ENCODE peak calls at places on chromosomes 1 and 21, in five cellular contexts. H is cardiac fibroblast, T is GM23338, L is K562, X is kidney epithelial cell. Z is an unnamed sample.

GRCh38 chr1:187987236-187987776 is 1158.6 kb downstream of the PLA2G4A start:
- DNase-seq in H (no peak), T (no peak), L (no peak), X (no peak), Z (no peak)

GRCh38 chr1:83960669-83961277 is 38.2 kb downstream of the TTLL7 start:
- DNase-seq in H (peak; percentile 50), T (no peak), L (no peak), X (no peak), Z (peak; percentile 33)

GRCh38 chr1:100943533-100943932 is 47.6 kb downstream of the SLC30A7 start:
- DNase-seq in H (peak; percentile 29), T (no peak), L (no peak), X (no peak), Z (peak; percentile 24)

GRCh38 chr1:12380316-12381249 is 150.8 kb downstream of the VPS13D start:
- DNase-seq in H (no peak), T (no peak), L (no peak), X (no peak), Z (no peak)

GRCh38 chr1:156160744-156161181 is 7.4 kb downstream of the SEMA4A start:
- DNase-seq in H (peak; percentile 53), T (peak; percentile 91), L (peak; percentile 98), X (no peak), Z (peak; percentile 70)

GRCh38 chr1:202165267-202165941 is 5.0 kb upstream of the PTPN7 start:
- DNase-seq in H (no peak), T (peak; percentile 43), L (peak; percentile 77), X (no peak), Z (no peak)

GRCh38 chr1:221032616-221033342 is 153.5 kb downstream of the HLX start:
- DNase-seq in H (peak; percentile 30), T (no peak), L (no peak), X (no peak), Z (peak; percentile 53)

GRCh38 chr1:33634806-33635205 is 162.4 kb downstream of the ZSCAN20 start:
- DNase-seq in H (peak; percentile 33), T (peak; percentile 87), L (peak; percentile 68), X (no peak), Z (peak; percentile 20)

GRCh38 chr21:32826317-32827167 is 55.0 kb upstream of the PAXBP1 start:
- DNase-seq in H (peak; percentile 79), T (peak; percentile 81), L (peak; percentile 38), X (no peak), Z (peak; percentile 80)

GRCh38 chr1:247330548-247331171 is 1.0 kb downstream of the ZNF496 start:
- DNase-seq in H (no peak), T (peak; percentile 32), L (no peak), X (no peak), Z (no peak)

GRCh38 chr21:31879251-31879650 is 6.4 kb downstream of the HUNK start:
- DNase-seq in H (no peak), T (no peak), L (no peak), X (no peak), Z (no peak)

GRCh38 chr1:34267326-34267725 is 90.6 kb downstream of the C1orf94 start:
- DNase-seq in H (no peak), T (no peak), L (no peak), X (no peak), Z (no peak)

GRCh38 chr21:41098076-41098475 is 69.9 kb upstream of the BACE2 start:
- DNase-seq in H (no peak), T (no peak), L (no peak), X (no peak), Z (no peak)

GRCh38 chr1:9618912-9619679 is 30.4 kb downstream of the TMEM201 start:
- DNase-seq in H (no peak), T (no peak), L (no peak), X (no peak), Z (no peak)

GRCh38 chr1:193417945-193418744 is 231.7 kb upstream of the B3GALT2 start:
- DNase-seq in H (peak; percentile 67), T (no peak), L (no peak), X (no peak), Z (peak; percentile 53)

GRCh38 chr1:54275349-54275748 is 75.4 kb downstream of the MRPL37 start:
- DNase-seq in H (peak; percentile 43), T (no peak), L (no peak), X (no peak), Z (peak; percentile 66)

GRCh38 chr1:54273092-54273836 is 73.3 kb downstream of the MRPL37 start:
- DNase-seq in H (peak; percentile 43), T (peak; percentile 72), L (peak; percentile 69), X (peak; percentile 87), Z (peak; percentile 72)

GRCh38 chr1:54273837-54274192 is 73.8 kb downstream of the MRPL37 start:
- DNase-seq in H (no peak), T (peak; percentile 50), L (peak; percentile 94), X (no peak), Z (no peak)

GRCh38 chr1:54274881-54275280 is 74.9 kb downstream of the MRPL37 start:
- DNase-seq in H (no peak), T (no peak), L (no peak), X (no peak), Z (no peak)

DNA sequence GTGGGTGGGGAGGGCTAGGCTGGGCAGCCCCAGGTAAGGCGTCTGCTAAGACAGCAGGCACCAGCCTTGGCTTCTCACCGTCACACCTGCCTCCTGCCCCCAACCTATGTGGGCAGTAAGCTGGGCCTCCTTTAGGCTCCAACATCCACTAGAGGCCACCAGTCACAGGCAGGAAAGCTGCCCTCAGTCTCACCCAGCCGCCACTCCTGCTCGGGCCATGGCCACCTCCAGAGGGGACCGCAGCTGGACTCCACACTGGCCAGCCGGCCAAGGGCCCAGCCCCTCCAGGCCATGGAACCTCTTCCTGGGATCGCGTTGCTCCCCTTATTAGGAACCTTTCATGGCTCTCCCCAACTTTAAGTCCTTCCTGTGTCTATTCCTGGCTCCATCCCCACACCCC is 74.5 kb downstream of the MRPL37 start:
- DNase-seq in H (no peak), T (no peak), L (no peak), X (no peak), Z (no peak)
- TF ChIP-seq CTCF in H (no peak), T (peak; percentile 42), L (no peak), X (no peak), Z (no peak)

GRCh38 chr1:31180338-31180737 is 59.3 kb downstream of the NKAIN1 start:
- DNase-seq in H (no peak), T (no peak), L (no peak), X (no peak), Z (no peak)

GRCh38 chr1:31181515-31182343 is 58.0 kb downstream of the NKAIN1 start:
- DNase-seq in H (peak; percentile 49), T (peak; percentile 87), L (peak; percentile 81), X (no peak), Z (peak; percentile 51)

GRCh38 chr1:31183126-31183525 is 56.6 kb downstream of the NKAIN1 start:
- DNase-seq in H (no peak), T (no peak), L (no peak), X (no peak), Z (no peak)

GRCh38 chr1:31183927-31184554 is 55.6 kb downstream of the NKAIN1 start:
- DNase-seq in H (peak; percentile 54), T (peak; percentile 90), L (peak; percentile 72), X (no peak), Z (peak; percentile 51)

DNA sequence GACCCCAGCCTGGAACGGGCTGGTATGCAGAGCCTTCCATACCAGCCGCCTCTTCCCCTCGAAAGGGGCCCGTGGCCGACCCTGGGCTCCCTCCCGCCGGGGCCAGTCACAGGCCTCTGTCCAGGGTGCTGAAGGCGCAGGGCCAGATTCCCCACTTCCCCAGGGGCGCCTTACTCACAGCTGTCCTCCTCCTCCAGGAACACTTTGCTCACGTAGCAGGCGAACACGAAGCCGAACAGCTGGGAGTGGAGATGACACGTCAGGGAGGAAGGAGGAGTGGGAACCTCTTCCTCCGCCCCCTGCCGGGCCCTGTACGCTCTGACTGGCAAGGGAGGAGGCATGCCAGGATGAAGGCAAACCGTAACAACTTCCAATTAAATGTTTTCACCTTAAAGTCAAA is 57.3 kb downstream of the NKAIN1 start:
- DNase-seq in H (peak; percentile 98), T (peak; percentile 91), L (peak; percentile 93), X (peak; percentile 78), Z (peak; percentile 95)
- H3K4me3 ChIP-seq in H (peak overlapping the region; percentile 32), T (peak overlapping the region; percentile 60), L (peak overlapping the region; percentile 37), X (peak overlapping the region; percentile 10), Z (peak overlapping the region; percentile 25)

GRCh38 chr21:45408811-45409261 is 3.9 kb downstream of the COL18A1 start:
- DNase-seq in H (no peak), T (no peak), L (no peak), X (no peak), Z (no peak)

GRCh38 chr21:45409466-45410150 is 4.6 kb downstream of the COL18A1 start:
- DNase-seq in H (no peak), T (no peak), L (no peak), X (no peak), Z (no peak)

GRCh38 chr21:45411810-45412206 is 6.8 kb downstream of the COL18A1 start:
- DNase-seq in H (no peak), T (no peak), L (no peak), X (no peak), Z (no peak)

GRCh38 chr21:45410865-45411809 is 6.2 kb downstream of the COL18A1 start:
- DNase-seq in H (no peak), T (no peak), L (peak; percentile 97), X (no peak), Z (no peak)

GRCh38 chr21:45410151-45410864 is 5.3 kb downstream of the COL18A1 start:
- DNase-seq in H (no peak), T (no peak), L (no peak), X (no peak), Z (no peak)
- TF ChIP-seq CTCF in H (no peak), T (no peak), L (no peak), X (no peak), Z (no peak)

GRCh38 chr1:241828576-241828975 is 19.4 kb upstream of the EXO1 start:
- DNase-seq in H (peak; percentile 48), T (peak; percentile 5), L (no peak), X (no peak), Z (no peak)
- H3K4me3 ChIP-seq in H (no peak overlapping the region), T (no peak overlapping the region), L (no peak overlapping the region), X (no peak overlapping the region), Z (no peak overlapping the region)

GRCh38 chr1:66364578-66365391 is 169.2 kb upstream of the SGIP1 start:
- DNase-seq in H (no peak), T (no peak), L (no peak), X (no peak), Z (no peak)

GRCh38 chr1:66357478-66358197 is 176.3 kb upstream of the SGIP1 start:
- DNase-seq in H (no peak), T (no peak), L (no peak), X (no peak), Z (no peak)

GRCh38 chr1:66356605-66357004 is 177.3 kb upstream of the SGIP1 start:
- DNase-seq in H (no peak), T (peak; percentile 63), L (no peak), X (no peak), Z (no peak)

GRCh38 chr1:66359815-66360214 is 174.1 kb upstream of the SGIP1 start:
- DNase-seq in H (peak; percentile 23), T (no peak), L (no peak), X (no peak), Z (no peak)

DNA sequence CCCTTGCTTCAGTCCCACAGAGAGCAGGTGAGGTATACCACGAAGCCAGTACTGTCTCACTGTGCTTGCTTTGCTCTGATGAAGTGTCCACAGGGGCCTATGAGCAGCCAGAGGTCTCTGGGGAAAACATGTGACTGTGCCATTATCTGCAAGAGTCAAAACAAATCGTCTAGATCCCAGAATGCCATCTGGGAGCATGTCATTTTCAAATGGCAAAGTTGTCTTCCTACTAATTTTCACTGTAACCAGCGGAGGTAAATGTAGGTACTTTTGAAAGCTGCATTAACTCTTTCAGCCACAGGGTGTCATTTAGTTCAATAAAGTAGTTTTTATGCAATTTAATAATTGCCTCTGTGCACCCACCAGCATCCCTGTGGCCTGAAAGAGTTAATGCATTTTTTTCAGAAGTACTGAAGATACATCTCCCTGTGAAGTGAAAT is 173.6 kb upstream of the SGIP1 start:
- DNase-seq in H (peak; percentile 39), T (peak; percentile 42), L (peak; percentile 8), X (no peak), Z (no peak)
- TF ChIP-seq CTCF in H (peak; percentile 10), T (no peak), L (peak; percentile 6), X (no peak), Z (no peak)

GRCh38 chr1:2466834-2467554 is 9.1 kb upstream of the PLCH2 start:
- DNase-seq in H (no peak), T (peak; percentile 75), L (peak; percentile 92), X (no peak), Z (no peak)
- H3K4me3 ChIP-seq in H (no peak overlapping the region), T (peak overlapping the region; percentile 45), L (no peak overlapping the region), X (no peak overlapping the region), Z (no peak overlapping the region)

Z was measured in fibroblast of pulmonary artery.